ENCODE peak calls at places on chromosomes 1 and 21, in seven cellular contexts. K, P, U, C, T, N and O are unnamed samples. For H3K4me1, the result is how much of the 10 kb centered on the place peaks cover.

GRCh38 chr1:65717815-65718454 is 74.8 kb upstream of the PDE4B start:
- DNase-seq in T (no peak), N (peak), C (no peak), K (peak), U (no peak), P (no peak), O (peak)

GRCh38 chr1:93178418-93178817 is 1.8 kb downstream of the TMED5 start:
- DNase-seq in T (no peak), K (no peak), N (peak), P (no peak), U (no peak), C (no peak), O (peak)

GRCh38 chr1:40651138-40651857 is 14.2 kb downstream of the RIMS3 start:
- DNase-seq in N (no peak), U (no peak), P (no peak), T (peak), K (no peak), C (no peak), O (no peak)

GRCh38 chr1:92299477-92300125 is 742 bp downstream of the RPAP2 start:
- DNase-seq in U (no peak), T (no peak), P (no peak), N (no peak), K (peak), C (no peak), O (no peak)

GRCh38 chr1:192969091-192969490 is 90.1 kb downstream of the UCHL5 start:
- DNase-seq in T (no peak), N (peak), U (no peak), K (no peak), C (no peak), P (no peak), O (no peak)

GRCh38 chr1:187621961-187622360 is 793.2 kb downstream of the PLA2G4A start:
- DNase-seq in U (no peak), K (no peak), C (no peak), T (no peak), N (peak), P (no peak), O (peak)

GRCh38 chr1:21320410-21321107 is 30.3 kb upstream of the ECE1 start:
- DNase-seq in C (peak), N (peak), K (no peak), U (no peak), P (no peak), T (no peak), O (peak)

GRCh38 chr1:229585338-229585737 is 26.8 kb upstream of the ABCB10 start:
- DNase-seq in P (no peak), K (no peak), C (no peak), N (no peak), T (no peak), U (no peak), O (no peak)

GRCh38 chr1:19640363-19641316 is 3.5 kb upstream of the NBL1 start:
- DNase-seq in T (peak), U (no peak), K (peak), C (peak), P (peak), N (peak), O (no peak)
- H3K27ac ChIP-seq in T (peak), U (no peak), K (no peak), C (no peak), P (no peak), N (no peak), O (no peak)

DNA sequence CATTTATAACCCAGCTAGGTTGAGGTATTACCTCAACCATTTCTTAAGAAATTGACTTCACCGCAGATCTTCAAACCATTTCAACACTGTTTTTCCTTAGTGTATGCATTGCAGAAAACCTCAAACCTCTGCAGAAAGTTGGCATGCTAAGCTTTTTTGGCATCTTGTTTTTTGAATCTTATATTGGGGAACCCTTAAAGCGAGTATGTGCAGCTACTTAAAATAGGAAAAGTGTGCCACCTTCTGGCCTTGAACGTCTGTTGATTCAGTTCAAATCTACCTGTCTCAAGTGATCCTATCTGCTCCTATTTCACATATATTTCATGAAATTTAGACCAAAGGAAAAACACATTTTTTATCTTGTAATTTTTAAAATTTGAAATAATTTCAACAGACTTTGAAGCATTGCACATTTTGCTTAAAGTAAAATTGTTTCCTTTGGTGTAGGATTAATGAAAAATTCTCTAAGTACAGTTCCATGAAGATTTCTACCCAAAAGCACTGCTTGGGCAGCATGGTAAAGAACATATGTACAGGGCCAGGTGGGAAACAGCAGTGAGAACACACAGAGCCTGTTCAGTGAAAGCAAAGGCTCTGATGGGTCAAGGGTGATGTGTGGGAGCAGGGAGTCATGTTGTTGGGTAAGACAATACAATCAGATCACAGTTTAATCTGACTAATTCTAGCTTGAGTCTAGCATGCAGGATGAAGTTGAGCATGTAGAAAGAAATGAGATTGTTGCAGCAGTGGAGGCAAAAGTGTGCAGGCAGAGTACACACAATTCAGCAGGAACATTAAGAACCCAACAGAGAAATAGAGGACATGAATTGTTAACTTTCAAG is 17.2 kb downstream of the HENMT1 start:
- DNase-seq in K (peak), C (no peak), U (no peak), P (peak), T (peak), N (peak), O (peak)
- TF ChIP-seq CTCF in K (peak), C (peak), U (peak), P (peak), T (peak), N (peak), O (peak)

DNA sequence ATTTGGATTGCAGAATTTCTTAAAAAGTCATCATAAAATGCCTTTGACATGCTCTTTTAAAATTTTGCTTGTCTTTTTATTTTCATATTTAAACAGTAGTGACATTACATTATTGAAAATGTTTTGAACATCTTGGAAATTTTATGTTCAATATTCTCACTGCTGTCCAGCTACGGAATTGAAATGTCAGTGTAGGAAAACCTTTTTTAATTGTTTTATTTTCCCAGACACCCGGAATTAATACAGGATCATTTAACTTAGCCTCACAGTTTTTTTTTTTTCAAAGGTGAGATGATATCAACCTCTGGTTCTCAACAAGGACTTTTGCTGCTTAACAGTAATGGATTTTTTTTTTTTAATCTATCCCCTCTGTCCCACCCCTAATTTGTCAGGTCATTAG is 4.1 kb downstream of the RBM15 start:
- DNase-seq in K (no peak), C (no peak), P (no peak), T (no peak), N (no peak), U (no peak), O (no peak)
- H3K4me1 ChIP-seq in K (half or more), C (under half), P (half or more), T (half or more), N (under half), U (half or more), O (under half)

DNA sequence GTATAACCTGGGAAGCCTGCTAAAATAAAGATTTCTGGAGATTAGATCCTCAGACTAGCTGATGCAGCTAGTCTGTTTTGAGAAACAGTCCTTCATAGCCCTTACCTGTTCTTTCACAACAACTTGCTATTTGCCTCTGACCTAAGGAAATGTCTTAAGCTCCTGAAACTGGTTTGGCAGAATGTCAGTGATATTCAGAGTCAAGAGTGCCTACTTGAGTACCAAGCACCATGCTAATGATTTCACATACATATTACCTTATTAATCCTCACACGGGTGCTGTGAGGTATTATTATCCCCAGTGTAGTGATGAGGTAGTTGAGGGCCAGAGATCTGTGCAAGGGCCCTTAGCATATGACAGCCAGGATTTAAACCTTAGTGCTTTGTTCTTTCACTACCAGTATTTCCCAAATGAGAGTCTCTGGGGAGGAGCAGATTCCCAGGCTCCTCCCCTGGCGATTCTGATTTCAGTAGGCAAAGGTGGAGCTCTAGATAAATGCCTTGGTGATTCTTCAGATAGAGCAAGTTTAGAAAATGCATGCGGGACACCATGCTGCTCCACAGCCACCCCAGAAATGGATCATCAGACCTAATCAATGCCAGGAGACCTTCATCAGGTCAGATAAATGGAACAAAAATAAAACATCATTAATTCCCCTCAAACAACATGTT is 47.4 kb upstream of the WNT2B start:
- DNase-seq in P (peak), C (no peak), T (no peak), U (no peak), K (no peak), N (no peak), O (no peak)
- H3K27ac ChIP-seq in P (no peak), C (peak), T (no peak), U (peak), K (no peak), N (no peak), O (no peak)

DNA sequence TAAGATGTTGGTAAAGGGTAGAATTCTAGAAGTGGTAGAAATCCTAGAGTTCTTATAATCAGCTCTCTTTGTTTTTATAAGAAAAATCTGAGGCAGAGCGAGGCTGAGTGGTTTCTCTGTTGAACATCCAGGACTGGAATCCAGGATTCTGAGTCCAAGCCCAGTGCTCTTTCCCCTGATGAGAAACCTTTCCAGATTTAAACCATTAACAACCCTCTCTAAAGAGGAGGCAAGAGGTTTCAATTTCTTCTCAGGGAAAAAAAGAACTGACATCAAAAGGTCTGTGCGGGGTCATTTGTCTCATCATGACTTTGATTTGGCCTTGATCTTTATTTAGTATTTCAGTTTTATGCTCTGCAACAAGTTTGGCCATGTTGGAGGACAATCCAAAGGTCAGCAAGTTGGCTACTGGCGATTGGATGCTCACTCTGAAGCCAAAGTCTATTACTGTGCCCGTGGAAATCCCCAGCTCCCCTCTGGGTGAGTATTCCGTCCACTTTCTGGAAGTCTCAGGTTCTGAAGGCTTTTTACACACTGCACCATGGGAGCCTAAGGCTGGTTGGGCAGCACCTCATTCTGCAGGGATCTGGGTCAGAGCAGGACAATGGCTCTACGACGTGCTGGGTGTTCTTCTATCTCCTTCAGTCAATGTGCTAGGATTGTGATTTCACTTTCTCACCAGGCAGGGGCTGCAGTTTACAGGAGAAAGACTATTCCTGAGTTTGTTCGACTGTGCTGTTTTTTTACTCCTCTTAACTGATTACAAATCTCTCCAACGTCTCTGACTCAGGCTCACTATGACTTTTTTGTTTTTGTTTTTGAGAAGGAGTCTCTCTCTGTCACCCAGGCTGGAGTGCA is 18.9 kb upstream of the CCT8 start:
- DNase-seq in K (no peak), N (peak), T (no peak), C (no peak), U (no peak), P (no peak), O (peak)
- TF ChIP-seq CTCF in K (peak), N (no peak), T (no peak), C (no peak), U (no peak), P (no peak), O (peak)

GRCh38 chr21:45415943-45416611 is 11.1 kb downstream of the COL18A1 start:
- DNase-seq in T (peak), K (no peak), C (peak), P (no peak), N (no peak), U (no peak), O (no peak)
- H3K4me1 ChIP-seq in T (half or more), K (under half), C (under half), P (under half), N (under half), U (half or more), O (under half)

DNA sequence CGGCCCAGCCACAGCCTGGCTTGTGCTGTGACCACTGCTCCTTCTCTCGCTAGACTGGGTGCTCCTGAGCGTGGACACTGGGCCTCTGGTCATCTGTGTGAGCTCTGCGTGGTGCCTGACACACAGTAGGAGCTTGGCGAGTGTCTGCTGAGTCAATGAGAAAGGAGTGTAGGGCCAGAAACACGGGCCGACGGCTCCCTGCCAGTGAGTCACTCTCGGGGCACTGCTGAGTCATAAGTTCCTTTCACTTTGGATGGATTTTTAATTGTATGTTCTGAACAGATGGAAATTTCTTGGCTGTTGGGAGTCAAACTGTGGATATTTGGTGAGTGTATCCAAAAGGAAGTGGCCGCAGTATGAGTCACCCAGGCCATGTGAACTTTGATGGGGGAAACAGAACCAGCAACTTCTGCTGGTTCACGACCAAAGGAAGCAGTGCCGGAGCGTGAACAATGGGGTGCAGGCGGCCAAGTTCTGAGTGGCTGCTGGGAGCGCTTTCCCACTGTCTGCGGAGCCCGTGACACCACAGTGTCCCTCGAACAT is 41.0 kb upstream of the COL18A1 start:
- DNase-seq in C (peak), P (no peak), U (peak), N (peak), T (peak), K (peak), O (peak)
- H3K27ac ChIP-seq in C (peak), P (no peak), U (peak), N (peak), T (peak), K (peak), O (peak)

GRCh38 chr21:33478858-33479678 is 706 bp downstream of the TMEM50B start:
- DNase-seq in N (peak), K (peak), T (peak), U (no peak), P (peak), C (no peak), O (peak)
- TF ChIP-seq CTCF in N (no peak), K (no peak), T (no peak), U (peak), P (no peak), C (no peak), O (no peak)

DNA sequence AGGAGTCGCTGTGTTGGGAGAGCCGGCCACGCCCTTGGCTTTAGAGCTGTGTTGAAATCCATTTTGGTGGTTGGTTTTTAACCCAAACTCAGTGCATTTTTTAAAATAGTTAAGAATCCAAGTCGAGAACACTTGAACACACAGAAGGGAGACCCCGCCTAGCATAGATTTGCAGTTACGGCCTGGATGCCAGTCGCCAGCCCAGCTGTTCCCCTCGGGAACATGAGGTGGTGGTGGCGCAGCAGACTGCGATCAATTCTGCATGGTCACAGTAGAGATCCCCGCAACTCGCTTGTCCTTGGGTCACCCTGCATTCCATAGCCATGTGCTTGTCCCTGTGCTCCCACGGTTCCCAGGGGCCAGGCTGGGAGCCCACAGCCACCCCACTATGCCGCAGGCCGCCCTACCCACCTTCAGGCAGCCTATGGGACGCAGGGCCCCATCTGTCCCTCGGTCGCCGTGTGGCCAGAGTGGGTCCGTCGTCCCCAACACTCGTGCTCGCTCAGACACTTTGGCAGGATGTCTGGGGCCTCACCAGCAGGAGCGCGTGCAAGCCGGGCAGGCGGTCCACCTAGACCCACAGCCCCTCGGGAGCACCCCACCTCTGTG is 4.7 kb downstream of the C1orf35 start:
- DNase-seq in K (no peak), T (no peak), C (peak), P (no peak), N (no peak), U (no peak), O (no peak)
- H3K4me1 ChIP-seq in K (under half), T (half or more), C (under half), P (under half), N (under half), U (under half), O (under half)